ENCODE peak calls at places on chromosomes 2 and 18, in seven cellular contexts. X is GM12892, B is uterus, U is Peyer's patch, E is stomach, O is GM12891, J is sigmoid colon. D is an unnamed sample.

GRCh38 chr18:12036201-12036751 is 55.0 kb downstream of the IMPA2 start:
- DNase-seq in U (no peak), B (no peak), E (no peak), X (no peak), J (peak; percentile 52), O (no peak), D (no peak)

GRCh38 chr2:139924070-139924469 is 1143.9 kb upstream of the NXPH2 start:
- DNase-seq in E (no peak), O (no peak), U (no peak), J (no peak), X (no peak), B (no peak), D (no peak)

GRCh38 chr2:62526531-62527381 is 20.8 kb upstream of the TMEM17 start:
- DNase-seq in U (no peak), O (no peak), E (no peak), J (no peak), B (no peak), X (no peak), D (no peak)

GRCh38 chr2:232543928-232544631 is 4.6 kb downstream of the CHRNG start:
- DNase-seq in E (no peak), X (no peak), B (peak; percentile 8), J (peak; percentile 51), U (no peak), O (no peak), D (no peak)

GRCh38 chr2:795245-796041 is 118.2 kb upstream of the TMEM18 start:
- DNase-seq in B (peak; percentile 67), X (no peak), J (no peak), U (no peak), O (no peak), E (no peak), D (no peak)

GRCh38 chr18:45168883-45169585 is 446.2 kb upstream of the SLC14A2 start:
- DNase-seq in B (no peak), X (no peak), J (no peak), U (no peak), E (no peak), O (no peak), D (no peak)

GRCh38 chr2:98870516-98871158 is 65.4 kb downstream of the CRACDL start:
- DNase-seq in B (no peak), U (no peak), E (no peak), J (no peak), O (no peak), X (no peak), D (no peak)

GRCh38 chr2:33275689-33276444 is 200.6 kb upstream of the RASGRP3 start:
- DNase-seq in U (no peak), E (peak; percentile 53), O (no peak), X (no peak), B (peak; percentile 42), J (peak; percentile 79), D (no peak)

GRCh38 chr2:98477506-98477905 is 32.8 kb downstream of the INPP4A start:
- DNase-seq in O (no peak), U (no peak), E (no peak), J (no peak), B (no peak), X (no peak), D (no peak)

GRCh38 chr2:111062417-111062816 is 58.3 kb upstream of the BCL2L11 start:
- DNase-seq in U (no peak), J (no peak), O (no peak), X (no peak), B (no peak), E (no peak), D (no peak)

GRCh38 chr2:176002684-176003225 is 688 bp upstream of the LNPK start:
- DNase-seq in X (peak; percentile 8), O (no peak), J (peak; percentile 71), B (no peak), U (peak; percentile 17), E (no peak), D (peak; percentile 36)

GRCh38 chr2:135585586-135585985 is 54.3 kb downstream of the R3HDM1 start:
- DNase-seq in O (no peak), U (no peak), B (no peak), X (no peak), J (no peak), E (no peak), D (no peak)

GRCh38 chr2:33238111-33238510 is 238.3 kb upstream of the RASGRP3 start:
- DNase-seq in U (no peak), E (no peak), J (no peak), X (no peak), B (no peak), O (no peak), D (no peak)

GRCh38 chr18:71951021-71951420 is 593.1 kb downstream of the CBLN2 start:
- DNase-seq in X (no peak), J (no peak), O (no peak), E (no peak), U (no peak), B (no peak), D (no peak)

GRCh38 chr2:54673501-54673998 is 49.9 kb upstream of the EML6 start:
- DNase-seq in E (peak; percentile 84), O (no peak), U (peak; percentile 35), X (no peak), J (peak; percentile 93), B (peak; percentile 83), D (peak; percentile 79)

GRCh38 chr2:206045251-206045650 is 40.7 kb downstream of the INO80D start:
- DNase-seq in O (no peak), E (no peak), U (no peak), X (no peak), B (no peak), J (no peak), D (no peak)

DNA sequence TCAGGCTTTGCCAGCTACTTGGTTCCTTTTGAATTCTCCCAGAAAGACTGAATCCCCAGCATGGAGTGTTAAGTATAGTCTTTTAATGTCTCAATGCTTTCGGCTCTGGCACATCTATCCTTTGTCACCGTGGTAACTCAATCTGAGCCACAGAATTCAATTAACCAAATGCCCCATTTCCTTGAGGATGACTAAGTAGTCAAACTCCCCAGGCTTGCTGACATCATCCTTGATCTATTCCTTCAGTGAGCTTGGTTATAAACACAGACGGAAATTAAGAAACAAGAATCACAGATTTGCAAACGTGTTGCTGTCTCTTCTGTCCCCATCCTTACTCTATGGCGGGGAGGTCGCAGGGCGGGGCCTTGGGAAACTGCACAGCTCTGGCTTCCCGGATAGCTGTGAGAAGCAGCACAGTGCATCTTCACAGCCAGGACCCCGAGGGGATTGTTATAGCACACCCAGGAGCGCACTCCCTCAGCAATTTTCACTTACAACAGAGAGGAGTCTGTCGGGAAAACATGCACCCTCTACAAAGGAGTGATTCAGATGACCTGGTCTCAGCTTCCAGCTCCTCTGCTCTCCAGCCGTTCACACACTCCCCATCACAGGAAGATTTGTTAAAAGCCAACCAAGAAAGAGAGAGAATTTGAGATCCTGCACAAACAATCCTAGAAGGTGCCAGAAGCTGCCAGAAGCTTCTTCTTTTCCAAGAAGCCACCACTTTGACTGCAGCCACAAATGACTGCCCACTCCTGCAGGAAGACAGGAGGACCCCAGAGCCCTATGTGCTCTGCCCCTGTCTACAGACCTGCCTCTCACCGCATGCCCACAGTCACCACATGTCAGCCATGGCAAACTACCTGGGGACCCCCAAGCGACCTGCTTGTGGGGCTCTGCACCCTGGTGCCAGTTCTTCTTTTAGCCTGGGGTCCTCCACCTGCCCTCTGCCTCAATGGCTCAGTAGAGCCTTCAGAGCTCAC is 44.9 kb upstream of the YWHAQ start:
- DNase-seq in X (no peak), B (no peak), O (no peak), U (no peak), E (no peak), J (no peak), D (no peak)
- TF ChIP-seq POLR2A in X (no peak), B (no peak), O (no peak), U (no peak), E (no peak), J (no peak), D (no peak)

DNA sequence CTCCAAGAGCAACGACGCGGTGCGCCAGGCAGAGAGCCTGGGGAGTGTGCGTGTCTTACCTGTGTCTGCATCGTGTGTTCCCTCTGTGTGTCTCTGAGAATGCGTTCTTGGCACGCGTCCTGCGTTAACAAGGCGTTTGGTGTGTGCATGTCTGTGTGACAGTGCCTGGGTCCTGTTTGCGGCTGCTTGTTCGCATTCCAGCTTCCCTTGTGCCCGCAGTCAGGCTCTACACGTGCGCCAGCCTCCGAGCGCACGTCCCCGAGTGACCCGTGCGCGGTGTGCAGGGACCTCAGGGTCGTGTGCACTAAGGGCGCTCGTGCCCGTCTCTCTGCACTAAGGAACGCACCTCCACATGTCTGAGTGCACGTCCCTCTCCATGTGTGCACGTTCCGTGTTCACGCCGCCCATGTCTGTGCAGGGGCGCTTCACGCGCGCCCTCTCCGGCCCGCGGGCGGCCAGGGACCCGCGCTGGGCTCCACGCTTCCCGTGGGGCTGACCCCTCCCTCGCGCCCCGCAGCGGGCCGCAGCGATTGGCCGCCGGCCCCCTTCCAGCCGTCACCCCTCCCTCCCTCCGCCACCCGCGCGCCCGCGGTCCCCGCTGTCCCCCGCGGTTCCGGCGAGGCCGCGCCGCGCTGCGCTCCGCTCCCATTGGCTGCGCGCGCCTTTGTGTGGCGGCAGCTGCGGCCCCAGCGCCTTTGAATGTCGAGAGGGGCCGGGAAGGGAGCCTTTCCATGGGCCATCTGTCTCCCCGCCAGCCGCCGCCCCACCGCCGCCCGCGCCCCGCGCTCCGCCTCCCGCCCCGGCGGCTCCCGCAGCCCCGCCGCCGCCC is 229.4 kb downstream of the HAUS1 start:
- DNase-seq in X (no peak), U (no peak), O (no peak), B (no peak), E (no peak), J (peak; percentile 56), D (no peak)
- TF ChIP-seq POLR2A in X (no peak), U (no peak), O (no peak), B (no peak), E (no peak), J (no peak), D (no peak)

DNA sequence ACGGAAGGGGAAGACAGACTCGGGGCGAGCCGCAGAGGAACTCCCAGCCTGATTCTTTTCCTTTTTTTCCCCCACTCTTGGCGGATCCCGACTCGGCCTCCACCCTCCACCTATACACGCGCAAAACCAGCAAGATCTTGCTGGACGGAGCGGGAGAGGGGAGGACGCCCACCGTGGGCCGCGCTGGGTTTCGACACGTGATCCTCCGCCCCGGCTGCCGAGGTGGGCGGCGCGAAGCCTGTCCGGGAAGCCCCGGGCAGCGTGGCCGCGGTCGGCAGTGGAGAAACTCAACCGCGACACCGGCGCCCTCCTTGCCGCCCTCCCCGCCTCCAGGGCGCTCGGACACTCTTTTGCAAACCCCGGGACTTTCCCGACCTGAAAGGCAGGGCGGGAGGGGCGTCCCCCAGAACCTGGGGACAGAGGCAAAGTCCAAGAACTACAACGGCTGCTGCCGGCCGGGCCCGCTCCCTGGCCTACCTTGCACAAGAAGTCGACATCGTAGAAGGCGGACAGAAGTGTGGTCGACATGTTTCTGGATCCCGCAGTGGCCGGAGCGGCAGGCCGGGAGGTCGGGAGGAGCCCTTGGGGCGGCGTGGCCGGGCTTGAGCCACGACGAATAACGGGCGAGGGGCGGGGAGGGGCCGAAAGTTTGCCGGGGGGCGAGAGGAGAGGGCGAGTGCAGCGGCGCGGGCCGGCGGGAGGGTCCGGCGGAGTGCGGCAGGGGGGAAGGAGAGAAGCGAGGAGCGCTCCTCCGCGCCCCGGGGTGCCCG is 433 bp downstream of the ZFP36L2 start:
- DNase-seq in J (peak; percentile 83), U (peak; percentile 48), E (no peak), O (no peak), X (peak; percentile 71), B (peak; percentile 73), D (no peak)
- TF ChIP-seq POLR2A in J (peak; percentile 79), U (no peak), E (no peak), O (no peak), X (peak; percentile 22), B (no peak), D (peak; percentile 93)

DNA sequence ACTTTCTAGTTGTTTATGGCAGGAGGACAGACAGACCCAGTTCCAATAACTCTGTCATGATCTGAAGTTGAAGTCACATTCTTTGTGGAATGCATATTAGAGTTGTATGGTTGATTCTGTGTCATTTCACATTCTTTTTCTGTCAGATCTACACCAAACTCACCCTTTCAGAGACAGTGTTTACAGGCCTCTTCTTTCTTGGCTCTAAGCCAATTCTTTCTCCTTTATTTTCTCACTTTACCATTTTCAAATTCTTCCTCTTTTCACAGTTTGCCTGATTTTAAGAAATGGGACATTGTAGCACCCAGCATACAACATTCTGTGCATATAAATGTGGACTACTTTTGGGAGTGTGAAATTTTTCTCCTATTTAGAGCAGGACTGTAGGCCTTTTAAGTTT is 103.7 kb downstream of the CCDC85A start:
- DNase-seq in J (no peak), E (no peak), B (no peak), U (no peak), O (no peak), X (no peak), D (no peak)
- TF ChIP-seq POLR2A in J (no peak), E (no peak), B (no peak), U (no peak), O (no peak), X (no peak), D (no peak)